ENCODE peak calls at places on chromosomes 1 and 21, in four cellular contexts. Q is GM12878, G is H1, N is HepG2. D is an unnamed sample.

GRCh38 chr1:115251856-115252255 is 86.2 kb downstream of the NGF start:
- DNase-seq in Q (no peak), G (no peak), N (no peak), D (no peak)

GRCh38 chr1:31623365-31623764 is 5.9 kb downstream of the HCRTR1 start:
- DNase-seq in Q (no peak), G (no peak), N (no peak), D (no peak)

GRCh38 chr21:42561742-42562141 is 48.1 kb downstream of the SLC37A1 start:
- DNase-seq in Q (peak), G (no peak), N (peak), D (no peak)

GRCh38 chr1:173149887-173150286 is 57.2 kb downstream of the TNFSF4 start:
- DNase-seq in Q (no peak), G (no peak), N (no peak), D (no peak)

GRCh38 chr1:203381151-203381751 is 30.3 kb upstream of the FMOD start:
- DNase-seq in Q (peak), G (no peak), N (no peak), D (no peak)

GRCh38 chr21:32626633-32627196 is 14.5 kb upstream of the CFAP298 start:
- DNase-seq in Q (no peak), G (no peak), N (no peak), D (no peak)

GRCh38 chr21:33265664-33266049 is 510 bp upstream of the IL10RB start:
- DNase-seq in Q (peak), G (no peak), N (no peak), D (no peak)

GRCh38 chr21:46409641-46410406 is 48.9 kb upstream of the DIP2A start:
- DNase-seq in Q (no peak), G (no peak), N (no peak), D (no peak)

GRCh38 chr1:183914283-183914682 is 109.4 kb downstream of the RGL1 start:
- DNase-seq in Q (no peak), G (no peak), N (no peak), D (no peak)

GRCh38 chr21:26140185-26140584 is 30.4 kb downstream of the APP start:
- DNase-seq in Q (no peak), G (no peak), N (peak), D (no peak)

GRCh38 chr1:206933333-206933945 is 11.7 kb upstream of the FCMR start:
- DNase-seq in Q (no peak), G (no peak), N (no peak), D (no peak)

GRCh38 chr1:74771913-74772515 is 39.1 kb downstream of the TYW3 start:
- DNase-seq in Q (peak), G (no peak), N (peak), D (peak)

GRCh38 chr1:171902527-171902926 is 61.2 kb downstream of the DNM3 start:
- DNase-seq in Q (no peak), G (no peak), N (no peak), D (no peak)
- H3K9ac ChIP-seq in Q (no peak), G (no peak), N (no peak), D (no peak)

GRCh38 chr1:195336718-195337269 is 1271.4 kb downstream of the KCNT2 start:
- DNase-seq in Q (no peak), G (no peak), N (no peak), D (peak)

GRCh38 chr1:195332102-195332501 is 1276.1 kb downstream of the KCNT2 start:
- DNase-seq in Q (no peak), G (no peak), N (no peak), D (no peak)

GRCh38 chr1:195335541-195335940 is 1272.7 kb downstream of the KCNT2 start:
- DNase-seq in Q (no peak), G (no peak), N (no peak), D (no peak)
- TF ChIP-seq SUZ12 in Q (no peak), G (no peak), N (no peak), D (no peak)

GRCh38 chr1:5345556-5345955 is 646.7 kb downstream of the NPHP4 start:
- DNase-seq in Q (no peak), G (no peak), N (no peak), D (no peak)

GRCh38 chr1:5354681-5355080 is 637.5 kb downstream of the NPHP4 start:
- DNase-seq in Q (no peak), G (no peak), N (no peak), D (no peak)

GRCh38 chr1:5349526-5349925 is 642.7 kb downstream of the NPHP4 start:
- DNase-seq in Q (no peak), G (no peak), N (no peak), D (no peak)

GRCh38 chr1:5348732-5349465 is 643.3 kb downstream of the NPHP4 start:
- DNase-seq in Q (no peak), G (no peak), N (no peak), D (no peak)

GRCh38 chr1:5351366-5351765 is 640.9 kb downstream of the NPHP4 start:
- DNase-seq in Q (no peak), G (no peak), N (no peak), D (peak)
- H3K9ac ChIP-seq in Q (no peak), G (no peak), N (no peak), D (no peak)

GRCh38 chr1:209805341-209805781 is 581 bp downstream of the IRF6 start:
- DNase-seq in Q (no peak), G (no peak), N (no peak), D (no peak)

GRCh38 chr1:209803568-209803967 is 2.4 kb downstream of the IRF6 start:
- DNase-seq in Q (no peak), G (no peak), N (no peak), D (no peak)

GRCh38 chr1:209808059-209808494 is 2.1 kb upstream of the IRF6 start:
- DNase-seq in Q (no peak), G (no peak), N (peak), D (no peak)

GRCh38 chr1:209807509-209807908 is 1.6 kb upstream of the IRF6 start:
- DNase-seq in Q (no peak), G (no peak), N (no peak), D (no peak)

GRCh38 chr1:209805875-209806760 is at the start of gene IRF6:
- DNase-seq in Q (no peak), G (peak), N (no peak), D (peak)
- TF ChIP-seq SUZ12 in Q (no peak), G (no peak), N (no peak), D (no peak)

DNA sequence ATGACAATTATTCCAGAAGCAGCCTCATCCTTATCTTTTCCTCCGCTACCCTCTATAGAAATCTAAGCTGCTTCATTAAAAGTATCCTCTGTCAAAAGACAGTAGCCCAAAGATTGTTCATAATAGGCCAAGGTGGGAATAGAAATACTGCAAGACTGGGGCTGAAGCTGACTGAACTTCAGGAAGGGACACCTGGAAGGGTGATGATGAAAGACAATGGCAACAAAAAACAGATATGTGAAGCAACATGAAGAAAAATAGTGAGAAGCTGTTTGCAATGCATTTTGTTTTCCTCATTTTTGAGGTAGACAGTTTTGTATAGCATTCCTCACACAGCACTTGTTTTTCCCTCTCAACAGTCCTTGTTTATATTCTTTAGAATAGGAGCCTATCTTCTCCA is 16.9 kb downstream of the DCAF8 start:
- DNase-seq in Q (no peak), G (no peak), N (no peak), D (no peak)
- H3K9ac ChIP-seq in Q (no peak), G (no peak), N (no peak), D (no peak)

GRCh38 chr1:17920881-17921635 is 165.9 kb downstream of the ACTL8 start:
- DNase-seq in Q (no peak), G (no peak), N (no peak), D (no peak)
- TF ChIP-seq SUZ12 in Q (no peak), G (no peak), N (no peak), D (no peak)

D was measured in NT2/D1.